ENCODE peak calls at places on chromosome 18, in seven cellular contexts. B is HCT116, G is SK-N-SH, L is HepG2, O is GM12878, E is H1, U is K562. Z is an unnamed sample.

GRCh38 chr18:63775166-63775730 is at the start of gene SERPINB7:
- DNase-seq in L (no peak), O (no peak), U (no peak), G (no peak), E (no peak), B (peak), Z (no peak)

GRCh38 chr18:11984091-11984490 is 2.8 kb downstream of the IMPA2 start:
- DNase-seq in L (no peak), O (no peak), G (no peak), U (no peak), E (no peak), B (no peak), Z (no peak)

GRCh38 chr18:61201516-61201915 is 131.7 kb upstream of the CDH20 start:
- DNase-seq in G (no peak), B (no peak), O (no peak), U (no peak), E (no peak), L (no peak), Z (no peak)

GRCh38 chr18:34659579-34660517 is 50.2 kb upstream of the DTNA start:
- DNase-seq in G (peak), L (peak), U (peak), O (no peak), E (peak), B (peak), Z (peak)

GRCh38 chr18:24076950-24077349 is 61.9 kb upstream of the CABYR start:
- DNase-seq in G (no peak), O (no peak), U (no peak), E (no peak), L (no peak), B (no peak), Z (no peak)

GRCh38 chr18:59996370-59996966 is 96.7 kb downstream of the PMAIP1 start:
- DNase-seq in G (peak), L (peak), B (peak), U (peak), O (no peak), E (no peak), Z (peak)

GRCh38 chr18:12325726-12326245 is 17.7 kb downstream of the TUBB6 start:
- DNase-seq in G (no peak), U (no peak), E (no peak), L (no peak), B (no peak), O (no peak), Z (no peak)

GRCh38 chr18:10139783-10140410 is 226.1 kb downstream of the VAPA start:
- DNase-seq in U (no peak), O (no peak), B (no peak), G (no peak), E (no peak), L (no peak), Z (no peak)

GRCh38 chr18:77032121-77032758 is 100.3 kb downstream of the MBP start:
- DNase-seq in L (no peak), O (no peak), B (no peak), U (no peak), G (no peak), E (no peak), Z (no peak)

GRCh38 chr18:63138469-63139340 is 180.9 kb downstream of the BCL2 start:
- DNase-seq in B (no peak), G (no peak), O (peak), U (peak), E (peak), L (no peak), Z (no peak)

DNA sequence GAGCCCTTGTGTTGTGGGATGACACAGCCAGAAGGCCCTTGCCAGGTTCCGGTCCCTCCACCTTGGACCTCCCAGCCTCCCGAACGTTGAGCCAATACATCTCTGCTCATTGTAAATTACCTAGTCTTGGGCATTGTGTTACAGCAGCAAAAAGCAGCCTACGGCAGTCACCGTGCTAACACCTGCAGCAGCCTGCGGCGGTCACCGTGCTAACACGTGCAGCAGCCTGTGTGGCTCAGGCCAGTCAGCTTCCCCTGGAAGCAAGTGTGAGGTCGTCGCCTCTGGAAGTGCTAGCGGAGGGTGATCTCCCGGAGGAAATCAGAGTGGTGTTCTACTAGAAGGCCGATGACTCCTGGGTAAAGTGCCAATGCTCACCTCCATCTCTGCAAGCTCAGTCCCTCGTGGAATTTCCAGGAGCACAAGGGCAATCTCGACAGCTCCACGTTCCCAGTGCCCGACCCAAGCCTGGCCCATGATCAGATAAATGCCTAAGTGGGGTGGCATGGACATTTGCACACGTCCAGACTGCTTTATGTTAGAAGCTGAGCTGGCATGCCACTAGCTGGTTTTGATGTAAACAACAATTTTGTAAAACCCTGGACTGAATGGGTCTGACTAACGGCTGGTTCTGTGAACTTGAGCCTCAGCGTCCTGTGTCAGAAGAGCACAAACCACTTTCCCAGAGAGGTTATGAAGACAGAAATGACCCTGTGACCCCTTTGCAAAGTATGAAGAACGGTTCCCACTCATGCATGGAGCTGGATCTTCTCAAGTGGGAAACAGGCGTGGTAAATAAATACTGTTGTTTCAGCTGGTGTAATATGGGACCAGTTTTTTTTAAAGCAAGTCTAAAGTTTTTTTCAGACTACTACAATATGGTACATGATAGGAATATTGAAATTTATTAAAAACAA is 11.4 kb upstream of the CNDP1 start:
- DNase-seq in L (no peak), B (no peak), O (no peak), U (no peak), G (no peak), E (no peak), Z (no peak)
- TF ChIP-seq JUND in L (no peak), B (no peak), O (no peak), U (no peak), G (no peak), E (no peak), Z (no peak)

GRCh38 chr18:33596178-33596854 is 18.3 kb downstream of the ASXL3 start:
- DNase-seq in O (no peak), E (no peak), B (no peak), G (no peak), U (no peak), L (no peak), Z (no peak)
- TF ChIP-seq JUND in O (no peak), E (no peak), B (no peak), G (no peak), U (no peak), L (no peak), Z (no peak)

GRCh38 chr18:50301074-50301473 is 13.6 kb upstream of the CXXC1 start:
- DNase-seq in O (no peak), G (no peak), E (no peak), L (no peak), B (no peak), U (peak), Z (no peak)

GRCh38 chr18:50297621-50298442 is 10.3 kb upstream of the CXXC1 start:
- DNase-seq in L (no peak), E (no peak), O (peak), B (no peak), G (peak), U (no peak), Z (no peak)

GRCh38 chr18:50299626-50300388 is 12.3 kb upstream of the CXXC1 start:
- DNase-seq in B (no peak), E (no peak), G (no peak), U (no peak), L (no peak), O (no peak), Z (no peak)

GRCh38 chr18:50293039-50293438 is 5.5 kb upstream of the CXXC1 start:
- DNase-seq in E (no peak), B (no peak), U (no peak), O (no peak), L (no peak), G (no peak), Z (no peak)

GRCh38 chr18:50298443-50299284 is 11.2 kb upstream of the CXXC1 start:
- DNase-seq in G (no peak), L (no peak), O (no peak), U (no peak), B (no peak), E (no peak), Z (no peak)
- TF ChIP-seq JUND in G (no peak), L (no peak), O (no peak), U (no peak), B (no peak), E (no peak), Z (no peak)

GRCh38 chr18:36389811-36390581 is 92.5 kb downstream of the FHOD3 start:
- DNase-seq in B (no peak), G (peak), O (no peak), U (no peak), E (no peak), L (no peak), Z (no peak)
- TF ChIP-seq JUND in B (no peak), G (no peak), O (no peak), U (no peak), E (no peak), L (no peak), Z (no peak)